ENCODE peak calls at places on chromosomes 12 and 14, in four cellular contexts. G is tibial artery; O is putamen; C is stimulated activated CD4-positive, alpha-beta T cell treated with anti-CD3 and anti-CD28 coated beads, Interleukin-4, amount 100 ng/mL, for 48 hours. U is an unnamed sample.

GRCh38 chr12:52151859-52152783 is 39.7 kb downstream of the KRT80 start:
- DNase-seq in G (peak; percentile 63), O (no peak), C (peak; percentile 61), U (no peak)

GRCh38 chr14:61281911-61282310 is 773 bp upstream of the TMEM30B start:
- DNase-seq in G (peak; percentile 51), O (no peak), C (no peak), U (no peak)

GRCh38 chr12:57983150-57983857 is 41.9 kb downstream of the ATP23 start:
- DNase-seq in G (no peak), O (peak; percentile 6), C (no peak), U (peak; percentile 20)

GRCh38 chr12:6553051-6553868 is 2.6 kb downstream of the IFFO1 start:
- DNase-seq in G (peak; percentile 65), O (no peak), C (no peak), U (no peak)

GRCh38 chr14:25048170-25049126 is 1.5 kb downstream of the STXBP6 start:
- DNase-seq in G (peak; percentile 30), O (peak; percentile 55), C (no peak), U (peak; percentile 69)

GRCh38 chr14:41993687-41994086 is 387.0 kb downstream of the LRFN5 start:
- DNase-seq in G (no peak), O (no peak), C (no peak), U (no peak)

GRCh38 chr12:119239040-119239439 is 60.3 kb downstream of the HSPB8 start:
- DNase-seq in G (no peak), O (no peak), C (no peak), U (no peak)

GRCh38 chr14:59090572-59090971 is 97.9 kb upstream of the DAAM1 start:
- DNase-seq in G (no peak), O (no peak), C (no peak), U (no peak)

GRCh38 chr12:76784600-76785051 is 20.7 kb downstream of the ZDHHC17 start:
- DNase-seq in G (no peak), O (no peak), C (no peak), U (peak; percentile 47)

GRCh38 chr12:106251636-106252035 is 3.8 kb upstream of the CKAP4 start:
- DNase-seq in G (no peak), O (no peak), C (no peak), U (no peak)

GRCh38 chr12:126342866-126343265 is 1277.6 kb downstream of the AACS start:
- DNase-seq in G (no peak), O (no peak), C (no peak), U (no peak)

GRCh38 chr12:81942588-81942987 is 183.4 kb upstream of the PPFIA2 start:
- DNase-seq in G (no peak), O (no peak), C (no peak), U (no peak)

GRCh38 chr12:62256408-62257079 is 3.7 kb upstream of the USP15 start:
- DNase-seq in G (no peak), O (peak; percentile 68), C (peak; percentile 23), U (no peak)

GRCh38 chr12:55830601-55831406 is 1.4 kb upstream of the DNAJC14 start:
- DNase-seq in G (peak; percentile 82), O (peak; percentile 79), C (no peak), U (peak; percentile 79)

GRCh38 chr14:30906752-30907658 is 32.6 kb downstream of the COCH start:
- DNase-seq in G (no peak), O (peak; percentile 31), C (no peak), U (peak; percentile 11)

GRCh38 chr12:53179694-53180269 is 740 bp upstream of the ZNF740 start:
- DNase-seq in G (peak; percentile 35), O (no peak), C (no peak), U (no peak)

GRCh38 chr12:69894800-69895199 is 69.8 kb downstream of the MYRFL start:
- DNase-seq in G (no peak), O (no peak), C (no peak), U (no peak)

GRCh38 chr12:102096855-102097254 is 23.1 kb downstream of the NUP37 start:
- DNase-seq in G (no peak), O (no peak), C (no peak), U (no peak)

GRCh38 chr14:49427117-49427516 is 159.1 kb downstream of the RPS29 start:
- DNase-seq in G (no peak), O (peak; percentile 40), C (no peak), U (no peak)

GRCh38 chr14:33454022-33454645 is 496.7 kb downstream of the EGLN3 start:
- DNase-seq in G (no peak), O (no peak), C (no peak), U (no peak)

GRCh38 chr14:34356267-34356660 is 105.8 kb downstream of the SPTSSA start:
- DNase-seq in G (no peak), O (no peak), C (no peak), U (no peak)

GRCh38 chr12:31315779-31316465 is 10.0 kb downstream of the SINHCAF start:
- DNase-seq in G (no peak), O (no peak), C (no peak), U (no peak)

GRCh38 chr14:101191882-101192660 is 288.5 kb upstream of the RTL1 start:
- DNase-seq in G (no peak), O (no peak), C (no peak), U (no peak)

GRCh38 chr12:113479578-113480335 is 8.1 kb upstream of the LHX5 start:
- DNase-seq in G (no peak), O (no peak), C (no peak), U (no peak)

GRCh38 chr14:88225721-88226120 is 97.3 kb downstream of the KCNK10 start:
- DNase-seq in G (no peak), O (no peak), C (no peak), U (no peak)

GRCh38 chr12:90977224-90977623 is 22.2 kb upstream of the CCER1 start:
- DNase-seq in G (no peak), O (no peak), C (no peak), U (no peak)

GRCh38 chr14:52835122-52835903 is 43.9 kb upstream of the GNPNAT1 start:
- DNase-seq in G (no peak), O (peak; percentile 68), C (no peak), U (no peak)

GRCh38 chr12:110762891-110763290 is 20.2 kb upstream of the PPP1CC start:
- DNase-seq in G (no peak), O (no peak), C (no peak), U (no peak)

GRCh38 chr12:56590237-56590830 is 39.8 kb downstream of the BAZ2A start:
- DNase-seq in G (no peak), O (no peak), C (no peak), U (no peak)

GRCh38 chr12:4355843-4356327 is 23.6 kb downstream of the FGF23 start:
- DNase-seq in G (no peak), O (no peak), C (peak; percentile 71), U (no peak)

GRCh38 chr12:104852102-104852501 is 106.0 kb downstream of the SLC41A2 start:
- DNase-seq in G (no peak), O (no peak), C (no peak), U (no peak)

GRCh38 chr14:75449703-75450102 is 21.9 kb downstream of the JDP2 start:
- DNase-seq in G (no peak), O (no peak), C (no peak), U (no peak)

GRCh38 chr12:3600039-3600720 is 109.2 kb downstream of the PRMT8 start:
- DNase-seq in G (no peak), O (peak; percentile 61), C (no peak), U (no peak)

GRCh38 chr12:4421590-4422031 is 24.0 kb downstream of the FGF6 start:
- DNase-seq in G (no peak), O (peak; percentile 7), C (no peak), U (peak; percentile 15)

GRCh38 chr14:104665663-104666522 is 23.5 kb upstream of the INF2 start:
- DNase-seq in G (no peak), O (peak; percentile 98), C (no peak), U (peak; percentile 99)

GRCh38 chr12:138898-139534 is 72.4 kb downstream of the IQSEC3 start:
- DNase-seq in G (no peak), O (no peak), C (no peak), U (no peak)

GRCh38 chr14:99378782-99379214 is 101.9 kb downstream of the SETD3 start:
- DNase-seq in G (no peak), O (no peak), C (no peak), U (no peak)

GRCh38 chr14:102986810-102987579 is 64.5 kb downstream of the AMN start:
- DNase-seq in G (no peak), O (peak; percentile 65), C (no peak), U (peak; percentile 77)

U was measured in globus pallidus.